ENCODE peak calls at places on chromosome 6, in ten cellular contexts. H is hepatocyte, X is tibial nerve, U is SK-N-SH, W is IMR-90, N is mammary epithelial cell, M is stomach, Z is fibroblast of lung, I is right lobe of liver, J is heart left ventricle. S is an unnamed sample.

GRCh38 chr6:85561750-85562357 is 31.8 kb downstream of the SNX14 start:
- DNase-seq in H (no peak), X (no peak), U (no peak), W (peak; percentile 54), N (peak; percentile 54), M (no peak), Z (peak; percentile 27), I (no peak), J (no peak), S (no peak)

GRCh38 chr6:72703093-72703492 is 81.2 kb downstream of the KCNQ5 start:
- DNase-seq in H (no peak), X (no peak), U (no peak), W (no peak), N (no peak), M (no peak), Z (no peak), I (no peak), J (no peak), S (no peak)

GRCh38 chr6:105069821-105070445 is 109.9 kb downstream of the POPDC3 start:
- DNase-seq in H (no peak), X (no peak), U (no peak), W (no peak), N (peak; percentile 16), M (no peak), Z (no peak), I (no peak), J (no peak), S (no peak)

GRCh38 chr6:52109073-52109635 is 21.7 kb upstream of the PKHD1 start:
- DNase-seq in H (no peak), X (no peak), U (no peak), W (no peak), N (no peak), M (no peak), Z (no peak), I (no peak), J (no peak), S (no peak)

GRCh38 chr6:37622639-37623038 is 75.0 kb downstream of the MDGA1 start:
- DNase-seq in H (no peak), X (no peak), U (no peak), W (no peak), N (no peak), M (no peak), Z (no peak), I (no peak), J (no peak), S (no peak)

GRCh38 chr6:139364302-139364981 is 10.0 kb downstream of the CITED2 start:
- DNase-seq in H (peak; percentile 59), X (no peak), U (peak; percentile 45), W (peak; percentile 63), N (peak; percentile 27), M (no peak), Z (peak; percentile 77), I (no peak), J (no peak), S (peak; percentile 42)

GRCh38 chr6:68559052-68559451 is 76.0 kb upstream of the ADGRB3 start:
- DNase-seq in H (no peak), X (no peak), U (peak; percentile 19), W (no peak), N (no peak), M (no peak), Z (peak; percentile 77), I (no peak), J (no peak), S (no peak)

GRCh38 chr6:31246051-31246495 is 25.8 kb downstream of the HLA-C start:
- DNase-seq in H (peak; percentile 75), X (no peak), U (no peak), W (peak; percentile 84), N (peak; percentile 95), M (no peak), Z (peak; percentile 61), I (no peak), J (no peak), S (peak; percentile 94)

GRCh38 chr6:141483561-141484061 is 649.1 kb upstream of the GJE1 start:
- DNase-seq in H (no peak), X (no peak), U (no peak), W (peak; percentile 96), N (peak; percentile 77), M (no peak), Z (peak; percentile 95), I (no peak), J (peak; percentile 34), S (peak; percentile 79)

GRCh38 chr6:17226766-17227338 is 54.3 kb upstream of the RBM24 start:
- DNase-seq in H (no peak), X (no peak), U (no peak), W (peak; percentile 22), N (no peak), M (no peak), Z (peak; percentile 36), I (no peak), J (no peak), S (no peak)

GRCh38 chr6:51777631-51778030 is 309.8 kb downstream of the PKHD1 start:
- DNase-seq in H (no peak), X (no peak), U (peak; percentile 17), W (no peak), N (no peak), M (no peak), Z (no peak), I (no peak), J (no peak), S (no peak)

GRCh38 chr6:152270301-152270925 is 366.7 kb downstream of the SYNE1 start:
- DNase-seq in H (no peak), X (no peak), U (no peak), W (peak; percentile 70), N (peak; percentile 75), M (no peak), Z (peak; percentile 34), I (no peak), J (no peak), S (peak; percentile 42)

GRCh38 chr6:77245026-77245425 is 218.3 kb downstream of the HTR1B start:
- DNase-seq in H (no peak), X (no peak), U (no peak), W (no peak), N (no peak), M (no peak), Z (no peak), I (no peak), J (no peak), S (no peak)

GRCh38 chr6:165883851-165884640 is 221.0 kb upstream of the PDE10A start:
- DNase-seq in H (no peak), X (no peak), U (no peak), W (peak; percentile 59), N (no peak), M (no peak), Z (no peak), I (no peak), J (no peak), S (no peak)

GRCh38 chr6:92050216-92050615 is 1369.1 kb downstream of the EPHA7 start:
- DNase-seq in H (no peak), X (no peak), U (no peak), W (no peak), N (no peak), M (no peak), Z (peak; percentile 36), I (no peak), J (no peak), S (no peak)

DNA sequence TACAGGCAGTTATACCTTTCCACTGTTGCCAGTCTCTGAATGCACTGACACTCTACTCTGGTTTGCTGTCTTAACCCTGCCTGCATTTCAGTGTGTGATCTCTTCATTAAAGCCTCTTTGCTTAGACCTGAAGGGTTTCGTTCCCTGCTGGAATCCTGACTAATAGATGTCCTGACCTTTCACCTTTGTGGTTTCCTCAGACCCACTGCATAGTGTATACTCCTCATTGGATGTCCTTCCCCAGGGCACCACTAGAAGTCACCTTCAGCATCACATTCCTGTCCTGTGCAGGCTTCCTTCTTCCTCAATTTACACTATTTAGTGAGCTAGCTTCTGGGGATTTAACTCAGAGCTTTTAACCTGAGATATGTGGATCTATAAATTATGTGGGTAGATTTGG is 120.6 kb downstream of the RCAN2 start:
- DNase-seq in H (no peak), X (no peak), U (no peak), W (peak; percentile 1), N (peak; percentile 0), M (no peak), Z (no peak), I (no peak), J (no peak), S (no peak)
- TF ChIP-seq CTCF in H (no peak), X (no peak), U (no peak), W (no peak), N (no peak), M (no peak), Z (no peak), I (no peak), J (no peak), S (no peak)

GRCh38 chr6:41451515-41452163 is 94.5 kb upstream of the FOXP4 start:
- DNase-seq in H (peak; percentile 57), X (no peak), U (no peak), W (peak; percentile 59), N (no peak), M (no peak), Z (peak; percentile 57), I (no peak), J (peak; percentile 71), S (no peak)
- H3K4me1 ChIP-seq in H (peaks cover 45% of the 10 kb centered on the region), X (no peaks in the 10 kb centered on the region), U (no peaks in the 10 kb centered on the region), W (peaks cover 6% of the 10 kb centered on the region), N (no peaks in the 10 kb centered on the region), M (peaks cover 76% of the 10 kb centered on the region), Z (peaks cover 3% of the 10 kb centered on the region), I (peaks cover 14% of the 10 kb centered on the region), J (peaks cover 14% of the 10 kb centered on the region), S (no peaks in the 10 kb centered on the region)

DNA sequence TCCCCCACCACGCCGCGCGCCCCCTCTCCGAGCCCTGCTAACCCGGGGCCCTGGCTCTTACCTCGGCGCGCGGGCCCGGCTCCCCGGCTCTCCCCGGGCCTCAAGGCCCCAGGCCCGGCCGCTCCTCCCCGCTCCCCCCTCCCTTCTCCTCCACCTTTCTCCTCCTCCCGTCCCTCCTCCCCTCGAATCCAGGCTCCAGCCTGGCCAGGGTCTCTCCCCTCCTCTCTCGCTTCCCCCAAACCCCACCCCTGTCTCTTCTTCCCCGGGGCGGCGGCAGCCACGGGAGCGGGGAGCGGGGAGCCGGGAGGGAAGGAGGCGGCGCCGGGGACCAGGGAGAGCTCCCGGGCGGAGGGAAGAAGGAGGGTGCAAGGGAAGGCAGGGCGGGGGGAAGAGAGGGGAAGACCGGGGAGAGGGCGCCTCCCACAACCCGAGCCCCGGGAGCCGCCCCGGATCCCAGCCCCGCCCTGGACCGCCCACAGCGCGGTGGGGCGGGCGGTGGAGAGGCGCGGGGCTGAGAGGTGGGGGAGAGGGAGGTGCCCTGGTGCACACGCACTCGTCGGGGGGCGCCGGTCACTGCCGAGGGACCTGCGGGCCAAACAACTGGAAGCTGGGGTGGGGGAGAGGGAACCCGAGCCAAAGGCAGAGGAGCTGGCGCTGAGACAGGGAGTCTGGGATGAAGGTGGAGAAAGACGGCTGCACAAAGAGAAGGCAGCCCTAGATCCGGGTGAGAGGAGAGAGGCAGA is at the start of gene GABBR1:
- DNase-seq in H (peak; percentile 95), X (peak; percentile 84), U (peak; percentile 99), W (peak; percentile 79), N (peak; percentile 92), M (peak; percentile 85), Z (peak; percentile 85), I (peak; percentile 81), J (peak; percentile 91), S (peak; percentile 77)
- H3K27ac ChIP-seq in H (peak within 1 kb of the TSS; percentile 75), X (peak within 1 kb of the TSS; percentile 78), U (peak within 1 kb of the TSS; percentile 33), W (peak within 1 kb of the TSS; percentile 62), N (peak within 1 kb of the TSS; percentile 22), M (peak within 1 kb of the TSS; percentile 75), Z (no peak within 1 kb of the TSS), I (no peak within 1 kb of the TSS), J (peak within 1 kb of the TSS; percentile 76), S (peak within 1 kb of the TSS; percentile 65)

DNA sequence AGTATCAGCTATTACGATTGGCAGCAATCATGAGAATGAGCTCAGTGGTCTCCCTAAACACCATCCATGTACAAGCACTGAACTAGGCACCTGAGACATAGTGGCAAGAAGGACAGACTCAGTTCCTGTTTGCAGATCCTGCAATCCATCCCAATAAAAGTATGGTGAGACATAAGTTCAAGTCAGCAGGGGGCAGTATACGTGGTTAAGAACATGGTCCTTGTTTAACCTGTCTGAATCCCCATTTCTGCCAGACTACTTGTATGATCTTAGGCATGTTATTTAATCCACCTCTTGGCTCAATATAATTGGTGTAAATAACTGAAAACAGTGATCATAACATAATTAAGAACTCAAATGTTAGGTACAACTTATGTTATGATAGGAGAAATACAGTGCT is 33.2 kb upstream of the PNISR start:
- DNase-seq in H (peak; percentile 6), X (no peak), U (no peak), W (peak; percentile 44), N (peak; percentile 12), M (no peak), Z (peak; percentile 34), I (no peak), J (no peak), S (peak; percentile 14)
- TF ChIP-seq CTCF in H (no peak), X (no peak), U (peak; percentile 58), W (peak; percentile 32), N (peak; percentile 32), M (no peak), Z (peak; percentile 32), I (no peak), J (no peak), S (peak; percentile 54)